ENCODE peak calls at places on chromosomes 5 and 9, in eight cellular contexts. One of them, this sample, is unnamed.

GRCh38 chr9:14710804-14711203 is 11.7 kb downstream of the CER1 start:
- DNase-seq in WTC11: no peak
- DNase-seq in HepG2: no peak
- DNase-seq in endothelial cell: no peak
- DNase-seq in heart left ventricle: no peak
- DNase-seq in AG10803: peak
- DNase-seq in gastrocnemius medialis: no peak
- DNase-seq in upper lobe of right lung: no peak
- DNase-seq in this sample: no peak

GRCh38 chr5:42606464-42606869 is 150.2 kb upstream of the CCDC152 start:
- DNase-seq in WTC11: no peak
- DNase-seq in HepG2: no peak
- DNase-seq in endothelial cell: no peak
- DNase-seq in heart left ventricle: no peak
- DNase-seq in AG10803: no peak
- DNase-seq in gastrocnemius medialis: peak
- DNase-seq in upper lobe of right lung: no peak
- DNase-seq in this sample: no peak

GRCh38 chr9:91119147-91119546 is 242.6 kb downstream of the AUH start:
- DNase-seq in WTC11: no peak
- DNase-seq in HepG2: no peak
- DNase-seq in endothelial cell: peak
- DNase-seq in heart left ventricle: no peak
- DNase-seq in AG10803: peak
- DNase-seq in gastrocnemius medialis: no peak
- DNase-seq in upper lobe of right lung: no peak
- DNase-seq in this sample: no peak

GRCh38 chr5:132086277-132086794 is 12.7 kb downstream of the CSF2 start:
- DNase-seq in WTC11: no peak
- DNase-seq in HepG2: no peak
- DNase-seq in endothelial cell: no peak
- DNase-seq in heart left ventricle: peak
- DNase-seq in AG10803: peak
- DNase-seq in gastrocnemius medialis: peak
- DNase-seq in upper lobe of right lung: no peak
- DNase-seq in this sample: no peak

GRCh38 chr9:115847245-115847644 is 306.3 kb upstream of the PAPPA start:
- DNase-seq in WTC11: no peak
- DNase-seq in HepG2: no peak
- DNase-seq in endothelial cell: no peak
- DNase-seq in heart left ventricle: no peak
- DNase-seq in AG10803: peak
- DNase-seq in gastrocnemius medialis: no peak
- DNase-seq in upper lobe of right lung: no peak
- DNase-seq in this sample: no peak

GRCh38 chr9:116490321-116490720 is 196.8 kb upstream of the TRIM32 start:
- DNase-seq in WTC11: no peak
- DNase-seq in HepG2: no peak
- DNase-seq in endothelial cell: no peak
- DNase-seq in heart left ventricle: no peak
- DNase-seq in AG10803: no peak
- DNase-seq in gastrocnemius medialis: no peak
- DNase-seq in upper lobe of right lung: no peak
- DNase-seq in this sample: no peak

GRCh38 chr5:23042231-23042630 is 189.1 kb upstream of the CDH12 start:
- DNase-seq in WTC11: no peak
- DNase-seq in HepG2: no peak
- DNase-seq in endothelial cell: no peak
- DNase-seq in heart left ventricle: no peak
- DNase-seq in AG10803: no peak
- DNase-seq in gastrocnemius medialis: no peak
- DNase-seq in upper lobe of right lung: no peak
- DNase-seq in this sample: no peak

GRCh38 chr5:77146896-77147295 is 59.8 kb upstream of the ZBED3 start:
- DNase-seq in WTC11: no peak
- DNase-seq in HepG2: no peak
- DNase-seq in endothelial cell: no peak
- DNase-seq in heart left ventricle: no peak
- DNase-seq in AG10803: no peak
- DNase-seq in gastrocnemius medialis: no peak
- DNase-seq in upper lobe of right lung: no peak
- DNase-seq in this sample: no peak

GRCh38 chr5:96896806-96897205 is 20.5 kb downstream of the ERAP2 start:
- DNase-seq in WTC11: no peak
- DNase-seq in HepG2: no peak
- DNase-seq in endothelial cell: no peak
- DNase-seq in heart left ventricle: no peak
- DNase-seq in AG10803: no peak
- DNase-seq in gastrocnemius medialis: no peak
- DNase-seq in upper lobe of right lung: no peak
- DNase-seq in this sample: no peak
- TF ChIP-seq CTCF in WTC11: no peak
- TF ChIP-seq CTCF in HepG2: no peak
- TF ChIP-seq CTCF in endothelial cell: no peak
- TF ChIP-seq CTCF in heart left ventricle: no peak
- TF ChIP-seq CTCF in AG10803: no peak
- TF ChIP-seq CTCF in gastrocnemius medialis: no peak
- TF ChIP-seq CTCF in upper lobe of right lung: no peak
- TF ChIP-seq CTCF in this sample: no peak

GRCh38 chr5:35813456-35813855 is 43.2 kb upstream of the IL7R start:
- DNase-seq in WTC11: no peak
- DNase-seq in HepG2: no peak
- DNase-seq in endothelial cell: no peak
- DNase-seq in heart left ventricle: no peak
- DNase-seq in AG10803: no peak
- DNase-seq in gastrocnemius medialis: no peak
- DNase-seq in upper lobe of right lung: no peak
- DNase-seq in this sample: no peak

GRCh38 chr5:35815089-35815936 is 41.4 kb upstream of the IL7R start:
- DNase-seq in WTC11: peak
- DNase-seq in HepG2: peak
- DNase-seq in endothelial cell: peak
- DNase-seq in heart left ventricle: no peak
- DNase-seq in AG10803: no peak
- DNase-seq in gastrocnemius medialis: no peak
- DNase-seq in upper lobe of right lung: no peak
- DNase-seq in this sample: no peak

GRCh38 chr5:35816881-35817521 is 39.7 kb upstream of the IL7R start:
- DNase-seq in WTC11: no peak
- DNase-seq in HepG2: no peak
- DNase-seq in endothelial cell: no peak
- DNase-seq in heart left ventricle: no peak
- DNase-seq in AG10803: no peak
- DNase-seq in gastrocnemius medialis: no peak
- DNase-seq in upper lobe of right lung: no peak
- DNase-seq in this sample: no peak

GRCh38 chr5:35810561-35810960 is 46.1 kb upstream of the IL7R start:
- DNase-seq in WTC11: no peak
- DNase-seq in HepG2: no peak
- DNase-seq in endothelial cell: no peak
- DNase-seq in heart left ventricle: no peak
- DNase-seq in AG10803: no peak
- DNase-seq in gastrocnemius medialis: no peak
- DNase-seq in upper lobe of right lung: no peak
- DNase-seq in this sample: no peak

GRCh38 chr5:35811108-35811741 is 45.5 kb upstream of the IL7R start:
- DNase-seq in WTC11: no peak
- DNase-seq in HepG2: no peak
- DNase-seq in endothelial cell: no peak
- DNase-seq in heart left ventricle: no peak
- DNase-seq in AG10803: peak
- DNase-seq in gastrocnemius medialis: no peak
- DNase-seq in upper lobe of right lung: no peak
- DNase-seq in this sample: no peak
- TF ChIP-seq CTCF in WTC11: no peak
- TF ChIP-seq CTCF in HepG2: no peak
- TF ChIP-seq CTCF in endothelial cell: no peak
- TF ChIP-seq CTCF in heart left ventricle: no peak
- TF ChIP-seq CTCF in AG10803: no peak
- TF ChIP-seq CTCF in gastrocnemius medialis: no peak
- TF ChIP-seq CTCF in upper lobe of right lung: no peak
- TF ChIP-seq CTCF in this sample: no peak

GRCh38 chr9:133429641-133430161 is 7.5 kb downstream of the ADAMTS13 start:
- DNase-seq in WTC11: peak
- DNase-seq in HepG2: peak
- DNase-seq in endothelial cell: peak
- DNase-seq in heart left ventricle: peak
- DNase-seq in AG10803: no peak
- DNase-seq in gastrocnemius medialis: no peak
- DNase-seq in upper lobe of right lung: no peak
- DNase-seq in this sample: peak
- TF ChIP-seq CTCF in WTC11: no peak
- TF ChIP-seq CTCF in HepG2: peak
- TF ChIP-seq CTCF in endothelial cell: no peak
- TF ChIP-seq CTCF in heart left ventricle: no peak
- TF ChIP-seq CTCF in AG10803: peak
- TF ChIP-seq CTCF in gastrocnemius medialis: no peak
- TF ChIP-seq CTCF in upper lobe of right lung: peak
- TF ChIP-seq CTCF in this sample: peak

DNA sequence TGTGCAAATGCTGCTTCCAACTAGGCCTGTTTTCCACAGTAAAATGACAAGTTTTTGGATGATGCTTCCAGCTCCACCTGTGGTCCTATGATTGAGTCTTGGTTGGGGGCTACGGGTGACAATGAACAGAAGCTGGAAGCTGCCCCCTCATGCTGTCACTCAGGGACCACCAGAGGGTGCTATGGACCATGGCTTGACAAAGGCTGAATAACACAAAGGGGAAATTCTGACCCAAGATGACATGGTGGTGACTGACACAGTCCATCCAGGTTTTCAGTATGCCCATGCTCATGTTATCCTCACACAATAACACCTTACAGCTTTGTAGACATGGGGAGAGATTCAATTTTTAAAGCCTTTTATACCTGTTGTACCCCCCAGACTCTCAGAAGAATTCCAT is 23.9 kb upstream of the SAP30L start:
- DNase-seq in WTC11: peak
- DNase-seq in HepG2: peak
- DNase-seq in endothelial cell: peak
- DNase-seq in heart left ventricle: no peak
- DNase-seq in AG10803: no peak
- DNase-seq in gastrocnemius medialis: no peak
- DNase-seq in upper lobe of right lung: no peak
- DNase-seq in this sample: no peak
- TF ChIP-seq CTCF in WTC11: peak
- TF ChIP-seq CTCF in HepG2: peak
- TF ChIP-seq CTCF in endothelial cell: peak
- TF ChIP-seq CTCF in heart left ventricle: peak
- TF ChIP-seq CTCF in AG10803: peak
- TF ChIP-seq CTCF in gastrocnemius medialis: no peak
- TF ChIP-seq CTCF in upper lobe of right lung: peak
- TF ChIP-seq CTCF in this sample: peak